ENCODE peak calls at places on chromosomes 13 and 19, in eight cellular contexts. E, N, Y, W, A, D, L and Q are unnamed samples.
A peak's percentile ranks its signal among the peaks of the same experiment; 100 is the strongest.

GRCh38 chr19:42555317-42555716 is 27.0 kb upstream of the CEACAM1 start:
- DNase-seq in E (no peak), A (no peak), L (no peak), D (peak; percentile 27), N (no peak), W (no peak), Y (no peak), Q (no peak)

GRCh38 chr13:60152904-60153303 is 10.8 kb downstream of the DIAPH3 start:
- DNase-seq in Y (no peak), D (no peak), A (no peak), W (peak; percentile 45), L (no peak), N (no peak), E (no peak), Q (no peak)

GRCh38 chr13:31452525-31452924 is 252.8 kb downstream of the B3GLCT start:
- DNase-seq in D (no peak), L (no peak), E (no peak), A (no peak), Y (no peak), W (no peak), N (no peak), Q (no peak)

GRCh38 chr13:112861876-112862615 is 107.0 kb upstream of the MCF2L start:
- DNase-seq in Y (no peak), L (no peak), E (no peak), A (no peak), W (no peak), D (no peak), N (no peak), Q (no peak)

GRCh38 chr13:111318396-111318795 is 2.0 kb upstream of the TEX29 start:
- DNase-seq in Y (no peak), L (no peak), A (no peak), W (no peak), D (no peak), E (no peak), N (no peak), Q (no peak)

GRCh38 chr13:24664726-24665409 is 15.3 kb upstream of the ATP12A start:
- DNase-seq in D (no peak), A (peak; percentile 62), L (no peak), E (no peak), N (no peak), Y (peak; percentile 17), W (no peak), Q (no peak)

GRCh38 chr13:109547942-109548860 is 238.2 kb downstream of the IRS2 start:
- DNase-seq in D (no peak), A (no peak), E (no peak), W (no peak), N (no peak), L (no peak), Y (no peak), Q (no peak)

GRCh38 chr19:2578391-2578826 is 102.5 kb downstream of the GADD45B start:
- DNase-seq in Y (peak; percentile 80), W (peak; percentile 79), N (no peak), E (no peak), L (no peak), A (peak; percentile 40), D (no peak), Q (no peak)